ENCODE peak calls at places on chromosomes 4 and X, in five cellular contexts. H is CD8-positive, alpha-beta memory T cell; D is mesothelial cell of epicardium; O is hippocampal formation; P is GM10248. F is an unnamed sample.

GRCh38 chr4:188282620-188283232 is 143.5 kb downstream of the TRIML1 start:
- DNase-seq in D (no peak), P (no peak), H (no peak), O (no peak), F (no peak)

GRCh38 chr4:98293089-98293887 is 32.1 kb downstream of the RAP1GDS1 start:
- DNase-seq in H (no peak), P (no peak), D (no peak), O (peak), F (no peak)

GRCh38 chrX:2552621-2553297 is 52.0 kb upstream of the DHRSX start:
- DNase-seq in D (no peak), P (no peak), H (no peak), O (no peak), F (peak)

GRCh38 chrX:88828011-88828410 is 81.0 kb downstream of the CPXCR1 start:
- DNase-seq in P (no peak), O (no peak), D (no peak), H (no peak), F (no peak)

GRCh38 chrX:131792789-131793462 is 230.2 kb upstream of the STK26 start:
- DNase-seq in H (peak), D (no peak), P (no peak), O (peak), F (peak)

GRCh38 chr4:3765271-3766206 is 646 bp upstream of the ADRA2C start:
- DNase-seq in D (peak), H (no peak), O (no peak), P (no peak), F (peak)

GRCh38 chrX:9163153-9163790 is 129.3 kb upstream of the FAM9B start:
- DNase-seq in P (no peak), O (no peak), D (no peak), H (no peak), F (peak)

GRCh38 chrX:40281341-40282005 is 183.7 kb upstream of the BCOR start:
- DNase-seq in H (no peak), O (no peak), P (no peak), D (no peak), F (no peak)

GRCh38 chr4:82677327-82677726 is 115.5 kb upstream of the TMEM150C start:
- DNase-seq in D (peak), O (peak), H (no peak), P (no peak), F (no peak)

F was measured in GM03348.